ENCODE peak calls at places on chromosomes 3 and 15, in nine cellular contexts. O is tibial artery, F is epithelial cell of esophagus, T is A549, H is hepatocyte, D is PC-3, P is sigmoid colon, G is fibroblast of pulmonary artery, A is psoas muscle. W is an unnamed sample.

GRCh38 chr3:8741581-8742355 is 8.2 kb downstream of the CAV3 start:
- DNase-seq in O (no peak), F (peak), T (peak), H (peak), D (peak), P (no peak), G (peak), A (peak), W (peak)

GRCh38 chr15:40279437-40280141 is 3.3 kb downstream of the ANKRD63 start:
- DNase-seq in O (peak), F (peak), T (peak), H (peak), D (peak), P (peak), G (peak), A (peak), W (peak)

GRCh38 chr3:66998075-66998898 is at the start of gene KBTBD8:
- DNase-seq in O (peak), F (peak), T (peak), H (peak), D (peak), P (peak), G (peak), A (peak), W (peak)

GRCh38 chr3:37687966-37688365 is 173.7 kb upstream of the CTDSPL start:
- DNase-seq in O (no peak), F (no peak), T (no peak), H (no peak), D (no peak), P (no peak), G (no peak), A (no peak), W (no peak)

GRCh38 chr3:191549377-191549776 is 88.4 kb downstream of the PYDC2 start:
- DNase-seq in O (no peak), F (no peak), T (no peak), H (no peak), D (no peak), P (no peak), G (no peak), A (no peak), W (no peak)

GRCh38 chr3:54712539-54712938 is 215.3 kb downstream of the LRTM1 start:
- DNase-seq in O (no peak), F (no peak), T (no peak), H (no peak), D (no peak), P (no peak), G (peak), A (no peak), W (no peak)

GRCh38 chr3:113354307-113354706 is 87.0 kb downstream of the CFAP44 start:
- DNase-seq in O (no peak), F (peak), T (no peak), H (no peak), D (peak), P (no peak), G (peak), A (no peak), W (no peak)

GRCh38 chr15:68666120-68666811 is 87.5 kb downstream of the CORO2B start:
- DNase-seq in O (no peak), F (no peak), T (no peak), H (no peak), D (no peak), P (peak), G (no peak), A (no peak), W (no peak)

GRCh38 chr3:78204977-78205376 is 1165.1 kb downstream of the ROBO2 start:
- DNase-seq in O (no peak), F (peak), T (no peak), H (peak), D (peak), P (no peak), G (peak), A (no peak), W (peak)

GRCh38 chr3:101340591-101340990 is 20.2 kb upstream of the IMPG2 start:
- DNase-seq in O (no peak), F (peak), T (no peak), H (no peak), D (peak), P (no peak), G (no peak), A (no peak), W (no peak)

GRCh38 chr3:33211444-33211843 is 7.2 kb downstream of the SUSD5 start:
- DNase-seq in O (peak), F (peak), T (peak), H (no peak), D (peak), P (no peak), G (peak), A (no peak), W (peak)

GRCh38 chr3:194062825-194063224 is 73.1 kb upstream of the HES1 start:
- DNase-seq in O (no peak), F (no peak), T (no peak), H (no peak), D (no peak), P (no peak), G (no peak), A (no peak), W (no peak)

GRCh38 chr15:88181613-88182012 is 74.9 kb downstream of the NTRK3 start:
- DNase-seq in O (no peak), F (no peak), T (no peak), H (no peak), D (no peak), P (no peak), G (no peak), A (no peak), W (no peak)

GRCh38 chr3:156811092-156811862 is 14.9 kb upstream of the LEKR1 start:
- DNase-seq in O (no peak), F (peak), T (no peak), H (no peak), D (no peak), P (no peak), G (no peak), A (no peak), W (peak)

GRCh38 chr15:38531509-38531908 is 33.1 kb downstream of the RASGRP1 start:
- DNase-seq in O (no peak), F (peak), T (no peak), H (no peak), D (peak), P (no peak), G (peak), A (no peak), W (peak)

GRCh38 chr15:64423970-64424369 is 36.3 kb downstream of the TRIP4 start:
- DNase-seq in O (no peak), F (no peak), T (no peak), H (no peak), D (no peak), P (no peak), G (no peak), A (no peak), W (no peak)

GRCh38 chr3:154510780-154511179 is 80.8 kb upstream of the GPR149 start:
- DNase-seq in O (no peak), F (no peak), T (no peak), H (no peak), D (no peak), P (no peak), G (no peak), A (no peak), W (no peak)

GRCh38 chr3:172365028-172365567 is 83.2 kb downstream of the GHSR start:
- DNase-seq in O (no peak), F (no peak), T (no peak), H (no peak), D (no peak), P (no peak), G (no peak), A (no peak), W (no peak)

GRCh38 chr3:74546426-74546825 is 68.0 kb downstream of the CNTN3 start:
- DNase-seq in O (no peak), F (peak), T (no peak), H (no peak), D (no peak), P (no peak), G (no peak), A (no peak), W (peak)

GRCh38 chr15:65192016-65192415 is 6.9 kb upstream of the CLPX start:
- DNase-seq in O (no peak), F (no peak), T (no peak), H (no peak), D (peak), P (peak), G (peak), A (no peak), W (no peak)

GRCh38 chr3:189714991-189715961 is 84.1 kb downstream of the TP63 start:
- DNase-seq in O (no peak), F (peak), T (no peak), H (no peak), D (peak), P (no peak), G (peak), A (no peak), W (peak)

GRCh38 chr15:44340410-44340809 is 51.9 kb downstream of the GOLM2 start:
- DNase-seq in O (no peak), F (peak), T (no peak), H (peak), D (peak), P (no peak), G (peak), A (no peak), W (peak)

GRCh38 chr3:38137615-38138346 is 680 bp upstream of the MYD88 start:
- DNase-seq in O (no peak), F (no peak), T (no peak), H (no peak), D (no peak), P (no peak), G (no peak), A (no peak), W (no peak)

GRCh38 chr3:31275038-31275562 is 257.6 kb upstream of the STT3B start:
- DNase-seq in O (no peak), F (peak), T (peak), H (peak), D (peak), P (no peak), G (peak), A (no peak), W (peak)

GRCh38 chr3:114552527-114552812 is 258.6 kb downstream of the TIGIT start:
- DNase-seq in O (no peak), F (no peak), T (no peak), H (peak), D (no peak), P (no peak), G (no peak), A (no peak), W (peak)

GRCh38 chr3:134323966-134324962 is 50.0 kb downstream of the AMOTL2 start:
- DNase-seq in O (no peak), F (no peak), T (no peak), H (no peak), D (no peak), P (no peak), G (no peak), A (no peak), W (no peak)

GRCh38 chr3:56923546-56924224 is 121.9 kb upstream of the ARHGEF3 start:
- DNase-seq in O (peak), F (peak), T (no peak), H (peak), D (peak), P (no peak), G (peak), A (no peak), W (peak)

GRCh38 chr3:26498192-26498591 is 124.4 kb upstream of the LRRC3B start:
- DNase-seq in O (no peak), F (no peak), T (no peak), H (no peak), D (no peak), P (no peak), G (no peak), A (no peak), W (no peak)

GRCh38 chr3:123448503-123449091 is at the start of gene ADCY5:
- DNase-seq in O (no peak), F (peak), T (no peak), H (peak), D (no peak), P (no peak), G (no peak), A (peak), W (no peak)

GRCh38 chr3:174951498-174951897 is 92.4 kb downstream of the NAALADL2 start:
- DNase-seq in O (no peak), F (no peak), T (no peak), H (no peak), D (no peak), P (no peak), G (no peak), A (no peak), W (no peak)

GRCh38 chr15:67085818-67086649 is 20.6 kb downstream of the SMAD3 start:
- DNase-seq in O (no peak), F (peak), T (no peak), H (no peak), D (no peak), P (no peak), G (peak), A (no peak), W (peak)

GRCh38 chr3:55204417-55204816 is 276.6 kb upstream of the LRTM1 start:
- DNase-seq in O (no peak), F (no peak), T (no peak), H (no peak), D (no peak), P (no peak), G (no peak), A (no peak), W (no peak)

GRCh38 chr3:54278960-54279359 is 156.6 kb downstream of the CACNA2D3 start:
- DNase-seq in O (no peak), F (peak), T (no peak), H (peak), D (no peak), P (no peak), G (peak), A (no peak), W (no peak)

GRCh38 chr3:196197524-196197923 is 13.7 kb downstream of the ZDHHC19 start:
- DNase-seq in O (no peak), F (no peak), T (no peak), H (no peak), D (no peak), P (no peak), G (no peak), A (no peak), W (no peak)

GRCh38 chr3:157312366-157312745 is 124.3 kb upstream of the PTX3 start:
- DNase-seq in O (no peak), F (no peak), T (no peak), H (no peak), D (no peak), P (no peak), G (no peak), A (no peak), W (no peak)

GRCh38 chr3:187693431-187693830 is 8.9 kb downstream of the RTP2 start:
- DNase-seq in O (no peak), F (no peak), T (no peak), H (no peak), D (no peak), P (no peak), G (no peak), A (no peak), W (no peak)

GRCh38 chr3:89576417-89576816 is 469.0 kb downstream of the EPHA3 start:
- DNase-seq in O (no peak), F (no peak), T (no peak), H (no peak), D (no peak), P (no peak), G (no peak), A (no peak), W (no peak)

GRCh38 chr3:183449391-183449790 is 21.0 kb upstream of the MCF2L2 start:
- DNase-seq in O (no peak), F (no peak), T (no peak), H (peak), D (no peak), P (no peak), G (peak), A (no peak), W (peak)

GRCh38 chr3:39132096-39133092 is 21.0 kb downstream of the CSRNP1 start:
- DNase-seq in O (no peak), F (peak), T (no peak), H (no peak), D (peak), P (peak), G (no peak), A (no peak), W (no peak)

GRCh38 chr3:48502121-48502520 is 1.9 kb downstream of the SHISA5 start:
- DNase-seq in O (no peak), F (no peak), T (no peak), H (no peak), D (no peak), P (no peak), G (no peak), A (no peak), W (no peak)

DNA sequence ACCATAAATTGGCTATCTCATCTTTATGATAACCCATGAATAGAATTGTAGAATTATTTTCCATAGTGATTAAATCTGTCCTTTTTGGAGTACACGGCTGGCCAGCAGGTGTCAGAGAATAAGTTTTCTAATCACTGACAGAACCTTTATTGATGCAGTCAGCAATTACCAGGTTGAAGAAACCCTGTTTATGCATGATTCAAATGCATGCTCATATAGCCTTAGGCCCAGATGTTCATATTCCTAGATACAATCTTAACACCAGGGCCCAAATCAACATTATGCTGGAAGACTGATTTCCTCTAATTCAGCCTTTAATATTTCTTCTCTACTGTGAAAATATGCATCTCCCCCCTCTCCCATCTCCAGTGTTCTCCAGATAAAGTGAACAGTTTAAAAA is 243.5 kb upstream of the DCBLD2 start:
- DNase-seq in O (no peak), F (peak), T (no peak), H (no peak), D (no peak), P (no peak), G (no peak), A (no peak), W (no peak)
- TF ChIP-seq CTCF in O (no peak), F (no peak), T (no peak), H (no peak), D (no peak), P (no peak), G (no peak), A (no peak), W (no peak)

GRCh38 chr15:74788042-74788715 is 6.3 kb downstream of the CSK start:
- DNase-seq in O (no peak), F (no peak), T (no peak), H (no peak), D (no peak), P (no peak), G (no peak), A (no peak), W (no peak)
- TF ChIP-seq CTCF in O (no peak), F (no peak), T (no peak), H (no peak), D (no peak), P (no peak), G (no peak), A (no peak), W (no peak)

GRCh38 chr15:62244762-62245161 is 79.7 kb upstream of the C2CD4B start:
- DNase-seq in O (no peak), F (no peak), T (no peak), H (no peak), D (no peak), P (no peak), G (no peak), A (no peak), W (no peak)
- TF ChIP-seq CTCF in O (no peak), F (no peak), T (no peak), H (no peak), D (no peak), P (no peak), G (no peak), A (no peak), W (no peak)

DNA sequence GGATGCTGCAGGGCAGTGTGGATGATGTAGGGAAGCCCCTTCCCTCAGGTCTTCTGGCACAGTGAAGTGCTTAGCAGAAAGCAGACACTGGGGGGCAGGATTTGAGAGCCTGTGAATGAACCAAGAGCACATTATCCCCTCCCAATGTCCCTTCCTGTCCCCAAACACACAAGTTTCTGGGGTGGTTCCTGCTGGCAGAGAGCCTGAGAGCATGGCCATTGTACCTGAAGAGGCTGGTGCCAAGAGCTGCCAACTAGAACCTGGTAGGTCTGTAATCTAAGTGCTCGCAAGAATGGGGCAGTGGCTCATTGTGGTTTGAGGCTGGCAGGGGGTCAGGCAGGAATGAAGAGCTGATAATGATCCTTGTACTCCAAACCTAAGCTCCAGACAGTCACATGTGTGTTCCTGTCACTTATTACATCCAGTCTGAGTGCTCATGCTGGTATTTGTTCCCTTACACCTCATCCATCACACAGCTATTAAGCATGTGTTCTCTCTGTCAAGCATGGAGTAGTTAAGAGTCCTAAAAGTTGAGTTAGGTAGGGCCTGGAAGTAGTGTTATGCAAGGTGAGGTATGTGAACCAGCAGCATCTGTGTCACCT is 6.7 kb upstream of the CCR1 start:
- DNase-seq in O (no peak), F (no peak), T (no peak), H (peak), D (peak), P (no peak), G (no peak), A (no peak), W (no peak)
- TF ChIP-seq CTCF in O (no peak), F (peak), T (no peak), H (peak), D (peak), P (no peak), G (no peak), A (no peak), W (peak)